ENCODE peak calls at places on chromosome 5, in five cellular contexts. One of them, this sample, is unnamed.

GRCh38 chr5:161851691-161852299 is 3.9 kb downstream of the GABRA1 start:
- DNase-seq in dorsolateral prefrontal cortex: no peak
- DNase-seq in HCT116: no peak
- DNase-seq in GM13977: peak; percentile 7
- DNase-seq in cardiac fibroblast: peak; percentile 0
- DNase-seq in this sample: no peak

GRCh38 chr5:93454896-93455295 is 126.1 kb downstream of the NR2F1-AS1 start:
- DNase-seq in dorsolateral prefrontal cortex: no peak
- DNase-seq in HCT116: no peak
- DNase-seq in GM13977: no peak
- DNase-seq in cardiac fibroblast: no peak
- DNase-seq in this sample: no peak

GRCh38 chr5:5340206-5340729 is 82.2 kb upstream of the ICE1 start:
- DNase-seq in dorsolateral prefrontal cortex: peak; percentile 65
- DNase-seq in HCT116: peak; percentile 80
- DNase-seq in GM13977: no peak
- DNase-seq in cardiac fibroblast: peak; percentile 88
- DNase-seq in this sample: no peak

GRCh38 chr5:93299596-93300308 is 281.3 kb downstream of the NR2F1-AS1 start:
- DNase-seq in dorsolateral prefrontal cortex: no peak
- DNase-seq in HCT116: no peak
- DNase-seq in GM13977: no peak
- DNase-seq in cardiac fibroblast: no peak
- DNase-seq in this sample: no peak

GRCh38 chr5:172437445-172438303 is 16.7 kb downstream of the SH3PXD2B start:
- DNase-seq in dorsolateral prefrontal cortex: peak; percentile 55
- DNase-seq in HCT116: peak; percentile 8
- DNase-seq in GM13977: no peak
- DNase-seq in cardiac fibroblast: peak; percentile 94
- DNase-seq in this sample: no peak

GRCh38 chr5:39519566-39520231 is 94.9 kb upstream of the DAB2 start:
- DNase-seq in dorsolateral prefrontal cortex: no peak
- DNase-seq in HCT116: no peak
- DNase-seq in GM13977: no peak
- DNase-seq in cardiac fibroblast: peak; percentile 85
- DNase-seq in this sample: no peak

GRCh38 chr5:53782620-53783019 is 222.2 kb downstream of the NDUFS4 start:
- DNase-seq in dorsolateral prefrontal cortex: no peak
- DNase-seq in HCT116: no peak
- DNase-seq in GM13977: no peak
- DNase-seq in cardiac fibroblast: no peak
- DNase-seq in this sample: no peak

GRCh38 chr5:160923927-160924705 is 72.1 kb upstream of the ATP10B start:
- DNase-seq in dorsolateral prefrontal cortex: no peak
- DNase-seq in HCT116: no peak
- DNase-seq in GM13977: no peak
- DNase-seq in cardiac fibroblast: no peak
- DNase-seq in this sample: no peak

GRCh38 chr5:125583291-125583690 is 836.9 kb upstream of the ZNF608 start:
- DNase-seq in dorsolateral prefrontal cortex: no peak
- DNase-seq in HCT116: no peak
- DNase-seq in GM13977: no peak
- DNase-seq in cardiac fibroblast: no peak
- DNase-seq in this sample: no peak

GRCh38 chr5:94885931-94886330 is 267.5 kb downstream of the SLF1 start:
- DNase-seq in dorsolateral prefrontal cortex: no peak
- DNase-seq in HCT116: no peak
- DNase-seq in GM13977: no peak
- DNase-seq in cardiac fibroblast: no peak
- DNase-seq in this sample: no peak

GRCh38 chr5:176653401-176653800 is 6.1 kb downstream of the TSPAN17 start:
- DNase-seq in dorsolateral prefrontal cortex: peak; percentile 42
- DNase-seq in HCT116: no peak
- DNase-seq in GM13977: no peak
- DNase-seq in cardiac fibroblast: no peak
- DNase-seq in this sample: peak; percentile 93

GRCh38 chr5:66829826-66830225 is 233.6 kb downstream of the MAST4 start:
- DNase-seq in dorsolateral prefrontal cortex: no peak
- DNase-seq in HCT116: no peak
- DNase-seq in GM13977: no peak
- DNase-seq in cardiac fibroblast: peak; percentile 74
- DNase-seq in this sample: no peak

GRCh38 chr5:10762776-10763500 is 1.9 kb upstream of the DAP start:
- DNase-seq in dorsolateral prefrontal cortex: no peak
- DNase-seq in HCT116: no peak
- DNase-seq in GM13977: no peak
- DNase-seq in cardiac fibroblast: no peak
- DNase-seq in this sample: no peak
- TF ChIP-seq CTCF in dorsolateral prefrontal cortex: no peak
- TF ChIP-seq CTCF in HCT116: no peak
- TF ChIP-seq CTCF in GM13977: no peak
- TF ChIP-seq CTCF in cardiac fibroblast: no peak
- TF ChIP-seq CTCF in this sample: no peak

GRCh38 chr5:173591300-173591622 is 25.2 kb downstream of the BOD1 start:
- DNase-seq in dorsolateral prefrontal cortex: peak; percentile 19
- DNase-seq in HCT116: no peak
- DNase-seq in GM13977: no peak
- DNase-seq in cardiac fibroblast: no peak
- DNase-seq in this sample: no peak

GRCh38 chr5:173590436-173591299 is 25.8 kb downstream of the BOD1 start:
- DNase-seq in dorsolateral prefrontal cortex: no peak
- DNase-seq in HCT116: no peak
- DNase-seq in GM13977: no peak
- DNase-seq in cardiac fibroblast: no peak
- DNase-seq in this sample: no peak

GRCh38 chr5:173594061-173594460 is 22.4 kb downstream of the BOD1 start:
- DNase-seq in dorsolateral prefrontal cortex: no peak
- DNase-seq in HCT116: no peak
- DNase-seq in GM13977: no peak
- DNase-seq in cardiac fibroblast: no peak
- DNase-seq in this sample: no peak

GRCh38 chr5:173595826-173596225 is 20.6 kb downstream of the BOD1 start:
- DNase-seq in dorsolateral prefrontal cortex: no peak
- DNase-seq in HCT116: no peak
- DNase-seq in GM13977: no peak
- DNase-seq in cardiac fibroblast: no peak
- DNase-seq in this sample: no peak

GRCh38 chr5:173592050-173592669 is 24.3 kb downstream of the BOD1 start:
- DNase-seq in dorsolateral prefrontal cortex: no peak
- DNase-seq in HCT116: peak; percentile 51
- DNase-seq in GM13977: no peak
- DNase-seq in cardiac fibroblast: no peak
- DNase-seq in this sample: peak; percentile 31
- TF ChIP-seq CTCF in dorsolateral prefrontal cortex: no peak
- TF ChIP-seq CTCF in HCT116: peak; percentile 94
- TF ChIP-seq CTCF in GM13977: peak; percentile 45
- TF ChIP-seq CTCF in cardiac fibroblast: peak; percentile 58
- TF ChIP-seq CTCF in this sample: peak; percentile 82

GRCh38 chr5:96175090-96175489 is 213.4 kb upstream of the ELL2 start:
- DNase-seq in dorsolateral prefrontal cortex: no peak
- DNase-seq in HCT116: peak; percentile 33
- DNase-seq in GM13977: no peak
- DNase-seq in cardiac fibroblast: no peak
- DNase-seq in this sample: no peak
- TF ChIP-seq CTCF in dorsolateral prefrontal cortex: no peak
- TF ChIP-seq CTCF in HCT116: peak; percentile 52
- TF ChIP-seq CTCF in GM13977: no peak
- TF ChIP-seq CTCF in cardiac fibroblast: peak; percentile 28
- TF ChIP-seq CTCF in this sample: no peak

GRCh38 chr5:113090336-113091106 is 113.9 kb downstream of the DCP2 start:
- DNase-seq in dorsolateral prefrontal cortex: no peak
- DNase-seq in HCT116: no peak
- DNase-seq in GM13977: no peak
- DNase-seq in cardiac fibroblast: peak; percentile 62
- DNase-seq in this sample: peak; percentile 64
- TF ChIP-seq CTCF in dorsolateral prefrontal cortex: no peak
- TF ChIP-seq CTCF in HCT116: no peak
- TF ChIP-seq CTCF in GM13977: no peak
- TF ChIP-seq CTCF in cardiac fibroblast: no peak
- TF ChIP-seq CTCF in this sample: no peak

GRCh38 chr5:31007672-31008071 is 185.8 kb upstream of the CDH6 start:
- DNase-seq in dorsolateral prefrontal cortex: no peak
- DNase-seq in HCT116: no peak
- DNase-seq in GM13977: no peak
- DNase-seq in cardiac fibroblast: no peak
- DNase-seq in this sample: peak; percentile 1
- TF ChIP-seq CTCF in dorsolateral prefrontal cortex: no peak
- TF ChIP-seq CTCF in HCT116: no peak
- TF ChIP-seq CTCF in GM13977: no peak
- TF ChIP-seq CTCF in cardiac fibroblast: no peak
- TF ChIP-seq CTCF in this sample: no peak

GRCh38 chr5:163569284-163569683 is 63.9 kb downstream of the MAT2B start:
- DNase-seq in dorsolateral prefrontal cortex: no peak
- DNase-seq in HCT116: no peak
- DNase-seq in GM13977: no peak
- DNase-seq in cardiac fibroblast: peak; percentile 34
- DNase-seq in this sample: no peak
- TF ChIP-seq CTCF in dorsolateral prefrontal cortex: peak; percentile 42
- TF ChIP-seq CTCF in HCT116: peak; percentile 22
- TF ChIP-seq CTCF in GM13977: peak; percentile 11
- TF ChIP-seq CTCF in cardiac fibroblast: no peak
- TF ChIP-seq CTCF in this sample: no peak

This sample was measured in activated CD8-positive, alpha-beta T cell treated with anti-CD3 and anti-CD28 coated beads for 36 hours.